ENCODE peak calls at places on chromosomes 2 and 18, in six cellular contexts. Q is fibroblast of mammary gland, P is endothelial cell, J is nephron progenitor cell, K is A549, R is neural progenitor cell. T is an unnamed sample.

GRCh38 chr2:192064459-192064858 is 130.3 kb downstream of the TMEFF2 start:
- DNase-seq in Q (no peak), P (no peak), J (no peak), K (no peak), R (no peak), T (no peak)

GRCh38 chr2:239947361-239948045 is 77.6 kb downstream of the NDUFA10 start:
- DNase-seq in Q (no peak), P (no peak), J (peak; percentile 31), K (no peak), R (peak; percentile 35), T (no peak)

GRCh38 chr2:183063083-183063482 is 15.5 kb upstream of the DUSP19 start:
- DNase-seq in Q (peak; percentile 80), P (no peak), J (no peak), K (peak; percentile 31), R (no peak), T (no peak)

GRCh38 chr2:111178730-111179405 is 58.2 kb downstream of the BCL2L11 start:
- DNase-seq in Q (peak; percentile 41), P (no peak), J (no peak), K (peak; percentile 60), R (no peak), T (no peak)

GRCh38 chr2:144832048-144832447 is 312.1 kb upstream of the ZEB2 start:
- DNase-seq in Q (no peak), P (no peak), J (no peak), K (no peak), R (no peak), T (no peak)

GRCh38 chr2:182858671-182859070 is 7.8 kb downstream of the FRZB start:
- DNase-seq in Q (peak; percentile 54), P (no peak), J (no peak), K (no peak), R (no peak), T (no peak)

GRCh38 chr2:212135739-212136138 is 402.9 kb downstream of the ERBB4 start:
- DNase-seq in Q (peak; percentile 39), P (no peak), J (no peak), K (no peak), R (no peak), T (no peak)

GRCh38 chr2:224142397-224143312 is 103.6 kb upstream of the SERPINE2 start:
- DNase-seq in Q (peak; percentile 90), P (no peak), J (no peak), K (peak; percentile 13), R (no peak), T (no peak)

GRCh38 chr2:119338826-119339561 is 27.6 kb downstream of the C2orf76 start:
- DNase-seq in Q (no peak), P (no peak), J (no peak), K (no peak), R (no peak), T (no peak)

GRCh38 chr18:7579176-7579922 is 12.2 kb downstream of the PTPRM start:
- DNase-seq in Q (peak; percentile 55), P (no peak), J (no peak), K (no peak), R (no peak), T (no peak)

GRCh38 chr2:20447437-20448245 is 767 bp downstream of the RHOB start:
- DNase-seq in Q (peak; percentile 41), P (no peak), J (peak; percentile 53), K (no peak), R (peak; percentile 67), T (peak; percentile 58)

GRCh38 chr2:120205901-120206581 is 17.2 kb downstream of the TMEM185B start:
- DNase-seq in Q (no peak), P (peak; percentile 78), J (peak; percentile 62), K (no peak), R (peak; percentile 80), T (no peak)

GRCh38 chr2:59752512-59752911 is 800.9 kb downstream of the BCL11A start:
- DNase-seq in Q (no peak), P (no peak), J (no peak), K (no peak), R (no peak), T (no peak)

GRCh38 chr2:67825476-67825875 is 237.3 kb downstream of the C1D start:
- DNase-seq in Q (peak; percentile 78), P (no peak), J (no peak), K (no peak), R (no peak), T (no peak)

GRCh38 chr18:9950289-9951016 is 36.6 kb downstream of the VAPA start:
- DNase-seq in Q (peak; percentile 47), P (no peak), J (no peak), K (no peak), R (no peak), T (no peak)

GRCh38 chr2:184154438-184154837 is 443.9 kb upstream of the ZNF804A start:
- DNase-seq in Q (peak; percentile 18), P (no peak), J (no peak), K (no peak), R (peak; percentile 11), T (no peak)

GRCh38 chr2:239946570-239947311 is 78.4 kb downstream of the NDUFA10 start:
- DNase-seq in Q (no peak), P (no peak), J (no peak), K (no peak), R (no peak), T (no peak)

GRCh38 chr2:72681016-72681995 is 144.5 kb downstream of the EXOC6B start:
- DNase-seq in Q (no peak), P (no peak), J (no peak), K (no peak), R (no peak), T (no peak)

GRCh38 chr18:28802546-28802945 is 625.6 kb upstream of the CDH2 start:
- DNase-seq in Q (peak; percentile 47), P (no peak), J (no peak), K (no peak), R (no peak), T (no peak)

GRCh38 chr2:71882949-71883472 is 264.7 kb downstream of the CYP26B1 start:
- DNase-seq in Q (peak; percentile 96), P (peak; percentile 30), J (peak; percentile 22), K (peak; percentile 29), R (no peak), T (no peak)

GRCh38 chr2:202035089-202035940 is 1.7 kb downstream of the FZD7 start:
- DNase-seq in Q (peak; percentile 74), P (peak; percentile 70), J (peak; percentile 76), K (no peak), R (peak; percentile 85), T (peak; percentile 28)

DNA sequence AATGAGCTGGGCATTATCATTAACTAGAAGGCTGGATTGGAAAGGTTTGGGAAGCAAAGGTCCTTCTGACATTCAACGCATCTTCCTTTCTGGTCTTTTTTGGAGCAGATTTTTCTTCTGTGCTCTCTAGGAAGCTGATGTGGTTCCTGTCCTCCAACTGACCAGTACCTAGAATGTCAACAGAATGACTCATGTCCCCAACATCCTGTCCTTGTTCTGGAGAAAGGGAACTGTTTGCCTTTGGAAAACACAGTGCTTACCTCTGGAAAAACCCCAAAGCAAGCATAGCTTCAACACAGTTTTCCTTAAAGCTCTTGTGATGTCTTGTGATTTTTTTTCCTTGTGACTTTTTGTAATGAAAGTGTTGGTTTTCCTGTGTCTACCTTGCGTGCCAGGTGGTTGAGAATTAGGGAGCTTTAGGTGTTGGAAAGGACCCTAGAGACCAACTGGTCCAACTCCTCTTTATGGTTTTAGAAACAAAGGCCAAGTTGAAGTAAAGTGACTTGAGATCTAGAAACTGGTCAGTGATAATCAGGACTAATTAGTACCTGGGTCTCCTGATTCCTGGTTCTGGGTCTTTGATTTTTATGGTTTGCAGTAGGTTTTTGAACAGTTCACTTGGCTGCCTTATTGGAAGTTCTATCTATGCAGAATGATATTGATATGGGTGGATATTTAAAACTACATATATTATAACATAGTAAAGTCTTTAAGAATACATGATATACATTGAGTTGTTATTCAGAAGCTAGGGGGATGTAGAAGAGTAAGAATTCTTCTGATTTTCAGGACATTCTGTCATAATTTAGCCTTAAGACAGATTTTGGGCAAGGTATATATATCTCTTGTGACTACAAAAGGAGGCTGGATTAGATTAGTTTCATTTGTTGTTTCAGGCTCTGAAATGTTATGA is 70.5 kb downstream of the FMNL2 start:
- DNase-seq in Q (peak; percentile 41), P (peak; percentile 10), J (no peak), K (peak; percentile 28), R (no peak), T (no peak)
- TF ChIP-seq CTCF in Q (no peak), P (no peak), J (no peak), K (no peak), R (no peak), T (no peak)

DNA sequence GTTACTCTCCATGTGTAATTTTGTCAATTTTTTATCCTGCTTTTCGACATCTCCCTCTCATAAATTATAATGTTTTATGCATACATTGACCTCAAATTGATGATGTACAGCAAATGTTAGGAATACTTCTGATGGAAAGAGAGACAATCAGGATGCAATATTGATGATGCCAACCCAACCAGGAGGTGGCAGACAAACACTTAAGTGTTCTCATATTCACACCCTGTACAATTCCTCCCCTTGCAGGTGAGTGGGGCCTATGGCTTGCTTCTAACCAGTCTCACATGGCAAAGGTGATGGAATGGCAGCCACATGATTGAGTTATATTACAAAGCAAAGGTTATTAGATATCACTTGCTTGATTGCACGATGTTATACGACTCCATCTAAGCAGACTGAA is 594.3 kb upstream of the REG3G start:
- DNase-seq in Q (no peak), P (peak; percentile 25), J (no peak), K (no peak), R (peak; percentile 45), T (no peak)
- TF ChIP-seq CTCF in Q (no peak), P (peak; percentile 16), J (no peak), K (no peak), R (peak; percentile 46), T (no peak)

GRCh38 chr2:193506035-193506434 is 1311.3 kb upstream of the TMEFF2 start:
- DNase-seq in Q (no peak), P (no peak), J (no peak), K (no peak), R (no peak), T (no peak)

GRCh38 chr2:193496786-193497185 is 1302.1 kb upstream of the TMEFF2 start:
- DNase-seq in Q (no peak), P (no peak), J (no peak), K (no peak), R (no peak), T (no peak)

GRCh38 chr2:193505620-193506019 is 1310.9 kb upstream of the TMEFF2 start:
- DNase-seq in Q (no peak), P (no peak), J (no peak), K (no peak), R (no peak), T (no peak)

DNA sequence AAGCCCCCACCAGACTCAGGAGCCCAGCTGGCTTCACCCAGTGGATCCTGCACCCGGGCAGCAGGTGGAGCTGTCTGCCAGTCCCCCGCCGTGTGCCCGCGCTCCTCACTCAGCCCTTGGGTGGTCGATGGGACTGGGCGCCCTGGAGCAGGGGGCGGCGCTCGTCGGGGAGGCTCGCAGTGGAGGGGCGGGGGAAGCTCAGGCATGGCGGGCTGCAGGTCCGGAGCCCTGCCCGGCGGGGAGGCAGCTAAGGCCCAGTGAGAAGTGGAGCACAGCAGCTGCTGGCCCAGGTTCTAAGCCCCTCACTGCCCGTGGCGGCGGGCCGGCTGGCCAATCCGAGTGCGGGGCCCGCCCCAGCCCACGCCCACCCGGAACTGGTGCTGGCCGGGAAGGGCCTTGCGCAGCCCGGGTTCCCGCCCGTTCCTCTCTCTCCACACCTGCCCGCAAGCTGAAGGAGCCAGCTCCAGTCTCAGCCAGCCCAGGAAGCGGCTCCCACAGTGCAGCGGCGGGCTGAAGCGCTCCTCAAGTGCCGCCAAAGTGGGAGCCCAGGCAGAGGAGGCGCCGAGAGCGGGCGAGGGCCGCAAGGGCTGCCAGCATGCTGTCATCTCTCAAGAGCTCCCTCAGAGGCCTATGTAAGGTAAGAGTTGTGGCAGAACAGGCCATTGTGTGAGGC is 1307.8 kb upstream of the TMEFF2 start:
- DNase-seq in Q (no peak), P (no peak), J (peak; percentile 64), K (no peak), R (peak; percentile 82), T (peak; percentile 64)
- TF ChIP-seq CTCF in Q (no peak), P (no peak), J (peak; percentile 24), K (no peak), R (peak; percentile 46), T (no peak)

GRCh38 chr18:55781481-55781957 is 193.5 kb upstream of the TCF4 start:
- DNase-seq in Q (peak; percentile 79), P (peak; percentile 63), J (peak; percentile 46), K (peak; percentile 7), R (peak; percentile 72), T (no peak)
- TF ChIP-seq CTCF in Q (peak; percentile 91), P (peak; percentile 68), J (peak; percentile 68), K (peak; percentile 36), R (peak; percentile 80), T (peak; percentile 40)

T was measured in mesothelial cell of epicardium.